ENCODE peak calls at places on chromosomes 4 and X, in six cellular contexts. N is cardiac fibroblast, P is heart left ventricle, M is prostate gland, K is left lung, Z is GM13976. U is an unnamed sample.
A peak's percentile ranks its signal among the peaks of the same experiment; 100 is the strongest.

GRCh38 chr4:119585771-119586170 is 42.8 kb downstream of the PDE5A start:
- DNase-seq in N (no peak), P (no peak), M (no peak), K (no peak), Z (no peak), U (peak; percentile 29)

GRCh38 chr4:1045193-1045594 is 33.8 kb downstream of the FGFRL1 start:
- DNase-seq in N (no peak), P (peak; percentile 25), M (no peak), K (peak; percentile 32), Z (no peak), U (no peak)

GRCh38 chr4:73721419-73721818 is 18.9 kb upstream of the CXCL8 start:
- DNase-seq in N (peak; percentile 89), P (no peak), M (no peak), K (no peak), Z (no peak), U (peak; percentile 54)

GRCh38 chr4:48093949-48094550 is 40.0 kb downstream of the TXK start:
- DNase-seq in N (no peak), P (no peak), M (no peak), K (no peak), Z (no peak), U (peak; percentile 16)

GRCh38 chr4:59869056-59869455 is 1331.1 kb upstream of the ADGRL3 start:
- DNase-seq in N (no peak), P (no peak), M (no peak), K (no peak), Z (no peak), U (no peak)

GRCh38 chr4:16897991-16898827 is at the start of gene LDB2:
- DNase-seq in N (peak; percentile 91), P (peak; percentile 85), M (no peak), K (peak; percentile 61), Z (no peak), U (peak; percentile 85)

GRCh38 chr4:183186803-183187202 is 87.7 kb downstream of the WWC2 start:
- DNase-seq in N (no peak), P (no peak), M (no peak), K (no peak), Z (no peak), U (no peak)

GRCh38 chr4:77599378-77599777 is 6.2 kb upstream of the CXCL13 start:
- DNase-seq in N (peak; percentile 66), P (no peak), M (no peak), K (no peak), Z (no peak), U (peak; percentile 58)

GRCh38 chrX:24133280-24133679 is 16.2 kb upstream of the ZFX start:
- DNase-seq in N (no peak), P (no peak), M (no peak), K (no peak), Z (no peak), U (no peak)

GRCh38 chr4:168384437-168385141 is 66.0 kb upstream of the DDX60 start:
- DNase-seq in N (peak; percentile 26), P (no peak), M (no peak), K (no peak), Z (no peak), U (no peak)

GRCh38 chr4:97270051-97270450 is 873.2 kb downstream of the STPG2 start:
- DNase-seq in N (no peak), P (no peak), M (no peak), K (no peak), Z (no peak), U (no peak)

GRCh38 chr4:57425610-57426009 is 315.4 kb upstream of the IGFBP7 start:
- DNase-seq in N (no peak), P (no peak), M (no peak), K (no peak), Z (no peak), U (peak; percentile 39)

GRCh38 chr4:189265515-189265914 is 675.2 kb upstream of the FRG1 start:
- DNase-seq in N (no peak), P (no peak), M (no peak), K (no peak), Z (no peak), U (no peak)

GRCh38 chr4:72468904-72469502 is 100.0 kb downstream of the ADAMTS3 start:
- DNase-seq in N (peak; percentile 52), P (no peak), M (no peak), K (no peak), Z (no peak), U (peak; percentile 46)

GRCh38 chrX:53048169-53049126 is at the start of gene GPR173:
- DNase-seq in N (peak; percentile 81), P (peak; percentile 59), M (no peak), K (peak; percentile 56), Z (no peak), U (peak; percentile 78)

GRCh38 chr4:187799735-187800134 is 195.8 kb upstream of the ZFP42 start:
- DNase-seq in N (no peak), P (no peak), M (no peak), K (no peak), Z (no peak), U (no peak)

GRCh38 chrX:33133320-33133719 is 78.0 kb downstream of the DMD start:
- DNase-seq in N (no peak), P (no peak), M (no peak), K (no peak), Z (no peak), U (no peak)

GRCh38 chr4:96652158-96652557 is 812.3 kb downstream of the PDHA2 start:
- DNase-seq in N (no peak), P (no peak), M (no peak), K (no peak), Z (no peak), U (peak; percentile 55)

GRCh38 chr4:143335979-143336827 is 473 bp upstream of the GAB1 start:
- DNase-seq in N (peak; percentile 95), P (peak; percentile 94), M (peak; percentile 82), K (peak; percentile 94), Z (peak; percentile 78), U (peak; percentile 94)

GRCh38 chr4:84502333-84502954 is 3.4 kb upstream of the NKX6-1 start:
- DNase-seq in N (no peak), P (no peak), M (no peak), K (no peak), Z (no peak), U (no peak)

GRCh38 chr4:3483471-3483921 is 20.4 kb downstream of the DOK7 start:
- DNase-seq in N (peak; percentile 6), P (peak; percentile 93), M (no peak), K (no peak), Z (no peak), U (no peak)

GRCh38 chrX:39772057-39772832 is 325.5 kb downstream of the BCOR start:
- DNase-seq in N (no peak), P (peak; percentile 43), M (no peak), K (no peak), Z (no peak), U (peak; percentile 58)

GRCh38 chr4:169209388-169209883 is 61.3 kb downstream of the SH3RF1 start:
- DNase-seq in N (no peak), P (no peak), M (no peak), K (no peak), Z (no peak), U (no peak)

GRCh38 chr4:128322311-128322710 is 34.7 kb upstream of the PGRMC2 start:
- DNase-seq in N (no peak), P (no peak), M (no peak), K (no peak), Z (no peak), U (peak; percentile 23)

GRCh38 chr4:123505457-123506310 is 109.1 kb downstream of the SPRY1 start:
- DNase-seq in N (peak; percentile 75), P (peak; percentile 57), M (peak; percentile 20), K (peak; percentile 59), Z (peak; percentile 28), U (peak; percentile 76)

GRCh38 chrX:109840585-109840984 is 107.5 kb upstream of the ACSL4 start:
- DNase-seq in N (peak; percentile 96), P (peak; percentile 47), M (no peak), K (peak; percentile 43), Z (no peak), U (peak; percentile 94)

GRCh38 chrX:53065066-53065465 is 16.5 kb downstream of the GPR173 start:
- DNase-seq in N (no peak), P (no peak), M (no peak), K (no peak), Z (no peak), U (no peak)

GRCh38 chrX:30310429-30311206 is 1.4 kb upstream of the NR0B1 start:
- DNase-seq in N (no peak), P (no peak), M (no peak), K (no peak), Z (no peak), U (no peak)
- TF ChIP-seq CTCF in N (no peak), P (no peak), M (no peak), K (no peak), Z (no peak), U (no peak)

DNA sequence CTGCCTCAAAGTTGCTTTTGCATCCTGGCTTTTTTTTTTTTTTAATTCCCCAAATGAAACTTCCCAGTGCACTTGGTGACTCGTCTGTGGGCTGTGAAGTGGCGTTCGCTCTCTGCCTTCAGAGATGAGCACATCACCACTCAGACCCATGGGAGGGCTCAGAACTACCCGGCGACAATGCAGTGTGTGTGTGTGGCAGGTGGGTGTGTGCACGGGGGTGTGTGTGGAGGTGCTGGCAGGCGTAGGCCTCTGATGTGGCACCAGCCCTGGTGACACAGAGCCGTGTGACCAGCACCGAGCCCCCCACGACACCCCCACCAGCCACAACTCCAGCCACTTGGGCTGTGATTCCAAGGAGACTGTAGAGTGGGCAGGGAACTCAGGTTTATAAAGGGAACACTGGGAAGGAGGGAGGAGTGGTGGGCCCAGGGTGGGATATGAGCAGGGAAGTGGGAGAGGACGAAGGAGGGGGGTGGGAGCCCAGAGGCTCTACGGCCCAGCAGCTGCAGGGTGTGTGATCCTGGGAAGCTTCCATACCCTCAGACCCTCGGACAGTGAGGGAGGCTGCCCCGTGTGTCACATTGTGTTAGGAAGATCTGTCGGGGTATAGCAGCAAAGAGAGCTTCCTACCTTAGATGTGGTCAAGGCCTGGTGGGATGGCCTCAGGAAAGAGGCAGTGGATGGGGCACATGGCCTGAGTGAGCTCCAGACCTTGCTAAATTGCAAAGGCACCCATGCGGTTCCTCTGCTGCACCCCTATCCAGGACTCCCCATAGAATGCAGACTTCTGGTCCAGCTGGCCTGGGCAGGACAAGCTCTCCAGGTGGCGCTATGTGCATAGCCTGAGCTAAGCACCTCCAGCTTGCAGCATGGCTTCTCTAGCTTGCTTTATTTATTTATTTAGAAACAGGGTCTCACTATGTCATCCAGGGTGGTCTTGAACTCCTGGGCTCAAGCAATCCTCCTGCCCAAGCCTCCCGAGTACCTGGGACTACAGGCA is 5.8 kb upstream of the WFS1 start:
- DNase-seq in N (peak; percentile 78), P (no peak), M (no peak), K (no peak), Z (peak; percentile 65), U (peak; percentile 61)
- TF ChIP-seq CTCF in N (peak; percentile 72), P (peak; percentile 72), M (peak; percentile 48), K (peak; percentile 29), Z (peak; percentile 52), U (peak; percentile 80)

GRCh38 chrX:80223922-80224579 is 196.2 kb upstream of the TENT5D start:
- DNase-seq in N (peak; percentile 2), P (no peak), M (no peak), K (no peak), Z (no peak), U (no peak)
- TF ChIP-seq CTCF in N (no peak), P (no peak), M (no peak), K (no peak), Z (no peak), U (no peak)

DNA sequence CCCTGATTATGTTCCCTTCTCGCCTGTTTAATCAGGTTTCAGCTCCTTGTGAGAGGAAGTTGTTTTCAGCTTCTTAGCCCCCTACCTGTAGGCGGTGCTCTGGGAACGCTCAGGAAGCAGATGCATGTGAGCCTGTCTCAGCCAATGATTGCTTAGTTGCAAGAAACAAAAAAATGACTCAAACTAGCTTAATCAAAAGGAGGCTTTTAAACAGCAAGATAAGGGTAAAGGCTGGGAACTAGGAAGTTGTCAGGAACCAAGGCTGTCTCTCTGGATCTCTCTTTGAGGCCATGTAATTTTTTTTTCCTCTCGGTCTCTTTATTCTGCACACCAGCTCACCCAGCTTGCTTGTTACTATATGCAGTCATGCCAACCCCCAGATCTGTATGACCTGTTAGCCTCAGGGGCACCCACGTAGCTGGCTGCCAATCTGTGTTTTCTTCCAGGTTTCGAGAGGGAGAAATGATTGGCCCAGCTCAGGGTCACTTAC is 109.1 kb downstream of the PTTG2 start:
- DNase-seq in N (peak; percentile 93), P (no peak), M (peak; percentile 60), K (peak; percentile 58), Z (peak; percentile 49), U (peak; percentile 31)
- TF ChIP-seq CTCF in N (peak; percentile 85), P (peak; percentile 50), M (peak; percentile 77), K (no peak), Z (peak; percentile 35), U (peak; percentile 40)

U was measured in astrocyte of the spinal cord.